ENCODE peak calls at places on chromosomes 3 and 15, in seven cellular contexts. P is esophagus muscularis mucosa; O is stimulated activated CD4-positive, alpha-beta T cell treated with anti-CD3 and anti-CD28 coated beads, Interleukin-15, amount 100 ng/mL, for 1 hour; Y is HT-29; U is fibroblast of lung; H is left lung; D is left cardiac atrium. N is an unnamed sample.

GRCh38 chr3:172680684-172681083 is 30.2 kb downstream of the NCEH1 start:
- DNase-seq in U (peak), Y (no peak), D (no peak), P (peak), O (no peak), H (no peak), N (no peak)

GRCh38 chr3:196990654-196991053 is 22.0 kb upstream of the PIGZ start:
- DNase-seq in U (no peak), D (no peak), P (no peak), H (no peak), O (no peak), Y (no peak), N (no peak)

GRCh38 chr3:123344175-123344908 is 104.5 kb downstream of the ADCY5 start:
- DNase-seq in D (no peak), Y (no peak), H (no peak), P (no peak), U (peak), O (no peak), N (no peak)

GRCh38 chr15:95175914-95176658 is 944.7 kb downstream of the MCTP2 start:
- DNase-seq in H (no peak), Y (no peak), P (no peak), O (no peak), U (peak), D (no peak), N (no peak)

GRCh38 chr3:82509106-82509842 is 747.8 kb upstream of the GBE1 start:
- DNase-seq in P (no peak), Y (no peak), O (no peak), H (no peak), U (no peak), D (no peak), N (no peak)

GRCh38 chr3:108159865-108160264 is 62.4 kb downstream of the IFT57 start:
- DNase-seq in U (peak), P (no peak), H (no peak), D (no peak), Y (no peak), O (no peak), N (no peak)

GRCh38 chr3:162082516-162082915 is 585.9 kb downstream of the OTOL1 start:
- DNase-seq in U (no peak), D (no peak), Y (no peak), P (no peak), H (no peak), O (no peak), N (no peak)

GRCh38 chr15:63971427-63971805 is 74.9 kb downstream of the DAPK2 start:
- DNase-seq in D (no peak), O (peak), U (no peak), Y (no peak), H (no peak), P (no peak), N (no peak)

GRCh38 chr15:100533934-100534333 is 5.2 kb upstream of the CERS3 start:
- DNase-seq in U (no peak), P (no peak), H (no peak), D (no peak), Y (no peak), O (no peak), N (no peak)

GRCh38 chr3:146217324-146217723 is 33.6 kb downstream of the PLSCR4 start:
- DNase-seq in U (peak), P (no peak), O (no peak), H (no peak), Y (no peak), D (no peak), N (no peak)

GRCh38 chr3:48507256-48508061 is 3.5 kb upstream of the SHISA5 start:
- DNase-seq in H (peak), O (peak), Y (peak), U (peak), D (peak), P (no peak), N (peak)

GRCh38 chr3:94173667-94174434 is 111.0 kb downstream of the NSUN3 start:
- DNase-seq in O (no peak), U (peak), P (no peak), Y (no peak), D (no peak), H (no peak), N (no peak)

GRCh38 chr15:42035362-42035761 is 14.5 kb upstream of the PLA2G4E start:
- DNase-seq in O (no peak), P (no peak), D (no peak), Y (no peak), U (peak), H (no peak), N (peak)

N was measured in hepatocyte.